ENCODE peak calls at places on chromosomes 16 and 17, in ten cellular contexts. O, R, U, M, L, Z, F, I, V and N are unnamed samples.

GRCh38 chr16:79509221-79509631 is 91.3 kb downstream of the MAF start:
- DNase-seq in O (no peak), R (no peak), U (no peak), M (no peak), L (peak; percentile 86), Z (no peak), F (peak; percentile 37), I (peak; percentile 28), V (no peak), N (peak; percentile 65)

GRCh38 chr16:4624015-4624826 is at the start of gene MGRN1:
- DNase-seq in O (peak; percentile 91), R (peak; percentile 97), U (peak; percentile 95), M (peak; percentile 98), L (peak; percentile 95), Z (peak; percentile 99), F (peak; percentile 97), I (peak; percentile 96), V (peak; percentile 96), N (peak; percentile 95)

GRCh38 chr17:81993726-81994592 is 16.5 kb downstream of the ASPSCR1 start:
- DNase-seq in O (no peak), R (no peak), U (no peak), M (no peak), L (no peak), Z (no peak), F (no peak), I (no peak), V (no peak), N (no peak)

GRCh38 chr16:35188288-35189155 is 1729.1 kb downstream of the TP53TG3F start:
- DNase-seq in O (no peak), R (peak; percentile 12), U (no peak), M (peak; percentile 49), L (no peak), Z (no peak), F (no peak), I (no peak), V (no peak), N (peak; percentile 56)

GRCh38 chr17:37300683-37301082 is 75.1 kb upstream of the C17orf78 start:
- DNase-seq in O (no peak), R (no peak), U (no peak), M (no peak), L (no peak), Z (no peak), F (no peak), I (no peak), V (no peak), N (no peak)

GRCh38 chr17:75471207-75471606 is 14.8 kb downstream of the TMEM94 start:
- DNase-seq in O (no peak), R (no peak), U (no peak), M (no peak), L (no peak), Z (no peak), F (no peak), I (no peak), V (no peak), N (no peak)

GRCh38 chr16:46696957-46697356 is 7.5 kb downstream of the ORC6 start:
- DNase-seq in O (no peak), R (no peak), U (no peak), M (no peak), L (no peak), Z (no peak), F (no peak), I (no peak), V (no peak), N (no peak)

GRCh38 chr17:189444-189843 is 8.0 kb upstream of the DOC2B start:
- DNase-seq in O (no peak), R (no peak), U (no peak), M (peak; percentile 8), L (no peak), Z (no peak), F (no peak), I (no peak), V (no peak), N (no peak)

DNA sequence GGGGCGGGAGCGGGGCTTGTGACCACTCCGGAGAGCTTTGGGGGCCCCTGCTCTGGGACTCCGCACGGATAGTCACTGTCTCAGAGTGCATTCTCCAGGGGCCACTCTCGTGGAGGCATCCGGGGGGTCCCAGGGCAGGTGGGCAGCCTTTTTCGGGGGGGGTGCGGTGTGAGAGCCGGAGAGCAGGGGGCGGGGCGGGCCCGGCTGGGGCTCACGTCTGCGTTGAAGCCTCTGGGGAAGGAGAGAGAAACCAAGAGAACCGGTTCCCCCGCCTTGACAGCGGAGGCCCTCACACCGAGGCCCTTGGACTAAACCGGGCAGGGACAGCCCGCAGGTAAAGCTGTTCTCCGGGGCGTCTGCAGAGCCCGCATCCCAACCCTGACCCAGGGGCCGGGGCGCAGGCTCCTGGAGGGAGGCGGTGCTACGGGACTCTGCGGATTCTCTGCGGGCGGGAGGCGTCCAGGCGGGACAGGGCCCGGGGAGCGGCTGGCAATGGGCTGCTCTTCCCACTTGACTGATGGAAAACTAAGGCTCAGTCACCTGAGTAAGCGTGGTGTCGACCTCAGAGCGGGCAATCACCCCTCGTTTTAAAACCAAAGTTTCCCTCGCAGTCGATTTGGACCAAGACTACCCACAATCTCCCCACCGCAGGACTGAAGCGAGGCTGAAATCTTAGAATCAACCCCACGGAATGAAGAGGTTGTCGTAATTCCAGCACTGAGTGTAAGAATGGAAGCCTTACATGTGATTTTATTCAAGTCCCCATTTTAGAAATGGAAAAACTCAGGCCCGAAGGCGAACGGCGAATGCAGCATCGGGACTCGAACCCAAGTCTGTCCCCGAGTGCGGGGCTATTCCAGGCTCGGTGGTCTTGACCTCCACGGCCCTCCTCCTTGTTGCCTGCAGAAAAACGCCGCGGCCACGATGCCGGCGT is 49.6 kb upstream of the AMZ2 start:
- DNase-seq in O (no peak), R (no peak), U (no peak), M (no peak), L (peak; percentile 45), Z (peak; percentile 8), F (no peak), I (peak; percentile 43), V (no peak), N (peak; percentile 13)
- H3K4me3 ChIP-seq in O (no peak overlapping the region), R (no peak overlapping the region), U (no peak overlapping the region), M (no peak overlapping the region), L (peak overlapping the region; percentile 41), Z (no peak overlapping the region), F (peak overlapping the region; percentile 51), I (no peak overlapping the region), V (no peak overlapping the region), N (no peak overlapping the region)

GRCh38 chr17:17885029-17885351 is 48.2 kb upstream of the SREBF1 start:
- DNase-seq in O (no peak), R (no peak), U (no peak), M (peak; percentile 18), L (no peak), Z (no peak), F (no peak), I (no peak), V (no peak), N (no peak)
- TF ChIP-seq CTCF in O (no peak), R (no peak), U (no peak), M (no peak), L (no peak), Z (no peak), F (no peak), I (no peak), V (no peak), N (no peak)

GRCh38 chr16:56011808-56012478 is 136.8 kb upstream of the CES5A start:
- DNase-seq in O (no peak), R (no peak), U (no peak), M (no peak), L (no peak), Z (no peak), F (no peak), I (no peak), V (no peak), N (no peak)

GRCh38 chr16:56019274-56019673 is 144.1 kb upstream of the CES5A start:
- DNase-seq in O (no peak), R (no peak), U (no peak), M (no peak), L (no peak), Z (no peak), F (no peak), I (no peak), V (no peak), N (no peak)

GRCh38 chr16:56012479-56012811 is 137.3 kb upstream of the CES5A start:
- DNase-seq in O (no peak), R (no peak), U (no peak), M (no peak), L (no peak), Z (no peak), F (no peak), I (no peak), V (no peak), N (no peak)

GRCh38 chr16:56013962-56014552 is 138.9 kb upstream of the CES5A start:
- DNase-seq in O (no peak), R (peak; percentile 47), U (peak; percentile 41), M (no peak), L (no peak), Z (peak; percentile 1), F (peak; percentile 59), I (peak; percentile 40), V (no peak), N (peak; percentile 30)
- H3K4me3 ChIP-seq in O (no peak overlapping the region), R (no peak overlapping the region), U (no peak overlapping the region), M (no peak overlapping the region), L (no peak overlapping the region), Z (no peak overlapping the region), F (no peak overlapping the region), I (no peak overlapping the region), V (no peak overlapping the region), N (no peak overlapping the region)

DNA sequence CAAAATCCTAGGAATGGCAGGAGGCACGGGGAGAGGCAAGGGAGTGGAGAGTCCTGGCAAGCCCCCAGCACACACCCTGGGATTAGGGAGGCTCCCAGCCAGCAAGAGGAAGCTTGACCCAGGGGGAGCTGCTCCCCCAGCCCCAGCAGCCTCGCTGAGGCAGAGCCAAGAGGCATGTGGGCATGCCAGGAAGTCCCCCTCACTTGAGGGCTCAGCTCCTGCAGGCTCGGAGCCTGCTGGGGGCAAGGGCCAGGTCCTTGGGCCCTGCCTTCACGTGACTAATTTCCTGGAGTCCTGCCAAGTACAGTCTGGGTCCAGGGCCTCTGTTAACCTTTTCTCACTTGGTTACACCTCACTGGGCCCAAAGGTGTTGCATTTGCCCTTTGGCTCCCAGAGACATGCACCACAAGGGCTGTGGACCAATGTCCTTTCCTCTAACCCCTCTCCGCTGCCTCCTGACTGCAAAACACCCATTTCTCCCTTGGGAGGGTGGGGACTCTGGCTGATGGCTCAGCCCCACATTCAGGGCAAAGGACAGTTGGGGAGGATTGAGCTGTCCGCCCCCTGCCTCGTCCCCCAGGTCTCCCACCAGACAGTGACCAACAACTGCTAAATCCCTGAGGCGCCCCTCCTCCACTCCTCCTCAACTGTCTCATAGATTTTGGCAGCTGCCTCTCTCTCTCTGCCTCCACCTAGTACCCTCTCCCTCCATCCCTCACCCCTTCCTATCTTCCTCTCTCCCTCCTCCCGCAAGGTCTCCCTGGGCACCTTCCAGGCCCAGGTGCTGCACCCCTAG is 4.4 kb upstream of the SLC47A2 start:
- DNase-seq in O (no peak), R (no peak), U (no peak), M (peak; percentile 85), L (peak; percentile 52), Z (no peak), F (no peak), I (peak; percentile 59), V (no peak), N (no peak)
- TF ChIP-seq CTCF in O (no peak), R (no peak), U (no peak), M (no peak), L (no peak), Z (no peak), F (no peak), I (no peak), V (no peak), N (no peak)

DNA sequence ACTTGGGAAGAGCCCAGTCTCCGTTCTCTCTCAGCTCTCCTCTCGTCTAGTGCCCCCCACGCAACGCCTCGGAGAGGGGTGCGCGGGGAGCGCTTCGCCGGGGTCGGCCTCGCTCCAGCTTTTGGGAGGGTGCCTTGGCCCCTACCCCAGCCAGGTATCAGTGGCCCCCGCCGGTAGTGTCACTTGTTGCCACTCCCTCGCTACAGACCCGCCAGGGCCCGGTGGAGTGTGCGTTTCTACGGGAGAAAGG is 786 bp upstream of the CDH11 start:
- DNase-seq in O (no peak), R (no peak), U (no peak), M (no peak), L (no peak), Z (no peak), F (peak; percentile 31), I (no peak), V (no peak), N (no peak)
- H3K4me3 ChIP-seq in O (peak overlapping the region; percentile 64), R (no peak overlapping the region), U (peak overlapping the region; percentile 21), M (peak overlapping the region; percentile 57), L (peak overlapping the region; percentile 67), Z (peak overlapping the region; percentile 91), F (peak overlapping the region; percentile 60), I (no peak overlapping the region), V (peak overlapping the region; percentile 72), N (no peak overlapping the region)